ENCODE peak calls at places on chromosomes 13 and 19, in nine cellular contexts. R is AG10803; T is GM23338; X is heart right ventricle; B is cardiac fibroblast; Q is naive thymus-derived CD4-positive, alpha-beta T cell; N is CD8-positive, alpha-beta memory T cell; U is CD4-positive, alpha-beta memory T cell; Y is BJ. G is an unnamed sample.

GRCh38 chr13:94384217-94384905 is 95.1 kb downstream of the DCT start:
- DNase-seq in R (no peak), T (no peak), X (no peak), B (no peak), Q (no peak), N (no peak), U (no peak), Y (no peak), G (no peak)

GRCh38 chr13:98405690-98406344 is 171.1 kb downstream of the STK24 start:
- DNase-seq in R (no peak), T (no peak), X (no peak), B (no peak), Q (no peak), N (no peak), U (no peak), Y (no peak), G (no peak)

GRCh38 chr19:30097746-30098280 is 155.8 kb downstream of the URI1 start:
- DNase-seq in R (no peak), T (no peak), X (no peak), B (no peak), Q (no peak), N (no peak), U (no peak), Y (no peak), G (no peak)

GRCh38 chr19:51166846-51167490 is 24.9 kb downstream of the SIGLEC7 start:
- DNase-seq in R (no peak), T (no peak), X (no peak), B (no peak), Q (no peak), N (no peak), U (peak; percentile 4), Y (no peak), G (no peak)

GRCh38 chr13:54879036-54879435 is 1850.4 kb downstream of the OLFM4 start:
- DNase-seq in R (no peak), T (no peak), X (no peak), B (no peak), Q (no peak), N (no peak), U (no peak), Y (no peak), G (no peak)

GRCh38 chr19:27744926-27745844 is 1467.8 kb downstream of the UQCRFS1 start:
- DNase-seq in R (peak; percentile 3), T (no peak), X (no peak), B (no peak), Q (no peak), N (no peak), U (no peak), Y (no peak), G (no peak)

GRCh38 chr13:46386996-46387851 is at the start of gene RUBCNL:
- DNase-seq in R (peak; percentile 31), T (peak; percentile 74), X (peak; percentile 31), B (no peak), Q (no peak), N (no peak), U (peak; percentile 19), Y (no peak), G (no peak)

GRCh38 chr13:38395505-38395803 is 45.8 kb downstream of the UFM1 start:
- DNase-seq in R (no peak), T (no peak), X (no peak), B (no peak), Q (no peak), N (no peak), U (no peak), Y (no peak), G (no peak)

GRCh38 chr19:17831419-17831888 is 10.1 kb upstream of the INSL3 start:
- DNase-seq in R (no peak), T (peak; percentile 60), X (no peak), B (no peak), Q (no peak), N (no peak), U (no peak), Y (no peak), G (no peak)

GRCh38 chr19:17826508-17827056 is 5.3 kb upstream of the INSL3 start:
- DNase-seq in R (no peak), T (no peak), X (no peak), B (no peak), Q (no peak), N (no peak), U (no peak), Y (no peak), G (no peak)

GRCh38 chr19:17830567-17831418 is 9.5 kb upstream of the INSL3 start:
- DNase-seq in R (peak; percentile 57), T (peak; percentile 95), X (peak; percentile 57), B (peak; percentile 66), Q (peak; percentile 30), N (no peak), U (peak; percentile 37), Y (no peak), G (peak; percentile 35)

GRCh38 chr19:17832443-17833208 is 11.3 kb upstream of the INSL3 start:
- DNase-seq in R (no peak), T (no peak), X (no peak), B (no peak), Q (no peak), N (no peak), U (no peak), Y (no peak), G (no peak)

DNA sequence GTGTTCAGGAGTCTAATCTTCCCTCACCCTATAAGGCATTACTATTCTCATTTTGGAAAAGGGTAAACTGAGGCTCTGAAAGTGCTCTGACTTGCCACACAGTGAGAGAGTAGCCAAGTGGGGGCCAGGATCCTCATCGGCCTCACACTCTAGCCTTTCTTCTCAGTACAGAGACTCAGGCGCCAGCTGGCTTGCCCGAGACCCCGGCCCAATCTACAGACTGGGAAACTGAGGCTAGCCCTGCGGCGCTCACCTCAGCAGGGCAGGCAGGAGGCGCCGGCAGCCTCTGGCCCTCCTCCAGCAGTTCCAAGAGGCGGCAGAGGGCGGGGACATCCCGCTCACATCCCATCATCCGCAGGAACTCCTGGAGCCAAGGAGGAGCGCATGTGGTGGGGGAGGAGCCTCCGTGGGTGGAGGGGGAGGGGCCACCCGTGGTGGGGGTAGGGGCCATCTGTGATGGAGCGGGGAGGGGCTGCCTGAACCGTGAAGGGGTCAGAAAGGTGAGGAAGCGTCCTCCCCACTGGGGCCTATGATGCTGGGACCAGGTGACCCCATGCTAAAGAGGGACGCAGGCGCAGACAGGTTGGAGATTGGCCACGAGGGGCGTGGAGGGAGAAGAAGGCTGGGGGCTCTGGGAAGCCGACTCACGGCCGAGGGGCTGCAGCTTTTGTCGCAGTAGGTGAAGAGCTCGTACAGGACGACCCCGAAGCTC is 8.7 kb upstream of the INSL3 start:
- DNase-seq in R (peak; percentile 15), T (peak; percentile 94), X (no peak), B (peak; percentile 33), Q (no peak), N (no peak), U (no peak), Y (no peak), G (no peak)
- H3K4me3 ChIP-seq in R (peak overlapping the region; percentile 30), T (peak overlapping the region; percentile 90), X (no peak overlapping the region), B (peak overlapping the region; percentile 11), Q (no peak overlapping the region), N (no peak overlapping the region), U (no peak overlapping the region), Y (peak overlapping the region; percentile 3), G (peak overlapping the region; percentile 37)

GRCh38 chr13:23619073-23619855 is 49.1 kb downstream of the TNFRSF19 start:
- DNase-seq in R (no peak), T (no peak), X (no peak), B (no peak), Q (no peak), N (no peak), U (no peak), Y (no peak), G (no peak)
- H3K4me3 ChIP-seq in R (no peak overlapping the region), T (no peak overlapping the region), X (no peak overlapping the region), B (no peak overlapping the region), Q (no peak overlapping the region), N (no peak overlapping the region), U (no peak overlapping the region), Y (no peak overlapping the region), G (no peak overlapping the region)

GRCh38 chr13:99985243-99985874 is 3.8 kb downstream of the ZIC2 start:
- DNase-seq in R (no peak), T (peak; percentile 81), X (no peak), B (no peak), Q (no peak), N (no peak), U (no peak), Y (no peak), G (no peak)

GRCh38 chr13:99985886-99986527 is 4.4 kb downstream of the ZIC2 start:
- DNase-seq in R (no peak), T (no peak), X (no peak), B (no peak), Q (no peak), N (no peak), U (no peak), Y (no peak), G (no peak)

GRCh38 chr13:99984134-99984462 is 2.5 kb downstream of the ZIC2 start:
- DNase-seq in R (no peak), T (no peak), X (no peak), B (no peak), Q (no peak), N (no peak), U (no peak), Y (no peak), G (no peak)

GRCh38 chr13:99983401-99984133 is 2.0 kb downstream of the ZIC2 start:
- DNase-seq in R (no peak), T (peak; percentile 63), X (no peak), B (no peak), Q (no peak), N (no peak), U (no peak), Y (no peak), G (no peak)

GRCh38 chr13:99984463-99985242 is 3.1 kb downstream of the ZIC2 start:
- DNase-seq in R (no peak), T (peak; percentile 74), X (no peak), B (no peak), Q (no peak), N (no peak), U (no peak), Y (no peak), G (no peak)
- H3K4me3 ChIP-seq in R (no peak overlapping the region), T (peak overlapping the region; percentile 89), X (no peak overlapping the region), B (no peak overlapping the region), Q (no peak overlapping the region), N (no peak overlapping the region), U (no peak overlapping the region), Y (no peak overlapping the region), G (no peak overlapping the region)

GRCh38 chr19:35992902-35993765 is 1.9 kb upstream of the SDHAF1 start:
- DNase-seq in R (no peak), T (no peak), X (no peak), B (no peak), Q (no peak), N (no peak), U (no peak), Y (no peak), G (no peak)

GRCh38 chr19:35996777-35997176 is 1.8 kb downstream of the SDHAF1 start:
- DNase-seq in R (no peak), T (no peak), X (no peak), B (no peak), Q (no peak), N (no peak), U (no peak), Y (no peak), G (no peak)

GRCh38 chr19:35991731-35992450 is 3.1 kb upstream of the SDHAF1 start:
- DNase-seq in R (peak; percentile 59), T (no peak), X (no peak), B (peak; percentile 33), Q (no peak), N (no peak), U (no peak), Y (no peak), G (no peak)

GRCh38 chr19:35994868-35995654 is at the start of gene SDHAF1:
- DNase-seq in R (peak; percentile 88), T (peak; percentile 98), X (peak; percentile 98), B (peak; percentile 95), Q (peak; percentile 81), N (peak; percentile 94), U (peak; percentile 87), Y (peak; percentile 54), G (peak; percentile 63)

GRCh38 chr19:35995655-35995993 is 636 bp downstream of the SDHAF1 start:
- DNase-seq in R (peak; percentile 22), T (peak; percentile 85), X (peak; percentile 39), B (peak; percentile 48), Q (peak; percentile 21), N (peak; percentile 62), U (peak; percentile 34), Y (no peak), G (no peak)
- H3K4me3 ChIP-seq in R (peak overlapping the region; percentile 91), T (peak overlapping the region; percentile 91), X (peak overlapping the region; percentile 97), B (peak overlapping the region; percentile 80), Q (peak overlapping the region; percentile 84), N (peak overlapping the region; percentile 87), U (peak overlapping the region; percentile 69), Y (peak overlapping the region; percentile 72), G (peak overlapping the region; percentile 85)